ENCODE peak calls at places on chromosome X, in ten cellular contexts. Y, P, F, R, W, S, D, Z, A and V are unnamed samples.

GRCh38 chrX:2609431-2610238 is 81.5 kb upstream of the CD99 start:
- DNase-seq in Y (no peak), P (no peak), F (peak), R (no peak), W (no peak), S (no peak), D (no peak), Z (no peak), A (no peak), V (peak)

GRCh38 chrX:70398899-70399298 is 24.2 kb upstream of the GDPD2 start:
- DNase-seq in Y (no peak), P (peak), F (no peak), R (no peak), W (no peak), S (no peak), D (no peak), Z (no peak), A (no peak), V (peak)

GRCh38 chrX:9907645-9908387 is 59.3 kb upstream of the CLDN34 start:
- DNase-seq in Y (no peak), P (no peak), F (no peak), R (no peak), W (no peak), S (no peak), D (no peak), Z (no peak), A (no peak), V (peak)

GRCh38 chrX:87327267-87327666 is 190.3 kb upstream of the KLHL4 start:
- DNase-seq in Y (no peak), P (no peak), F (no peak), R (no peak), W (no peak), S (no peak), D (no peak), Z (no peak), A (no peak), V (no peak)

GRCh38 chrX:4710618-4711433 is 997.4 kb upstream of the PRKX start:
- DNase-seq in Y (no peak), P (no peak), F (no peak), R (no peak), W (no peak), S (no peak), D (no peak), Z (no peak), A (no peak), V (no peak)

GRCh38 chrX:119736206-119736764 is 22.1 kb upstream of the SOWAHD start:
- DNase-seq in Y (no peak), P (peak), F (no peak), R (no peak), W (no peak), S (no peak), D (no peak), Z (no peak), A (no peak), V (no peak)

GRCh38 chrX:139639253-139639652 is 68.7 kb downstream of the MCF2 start:
- DNase-seq in Y (no peak), P (no peak), F (no peak), R (no peak), W (no peak), S (no peak), D (no peak), Z (no peak), A (no peak), V (no peak)

GRCh38 chrX:151901821-151902220 is 10.9 kb upstream of the MAGEA4 start:
- DNase-seq in Y (no peak), P (peak), F (no peak), R (no peak), W (no peak), S (no peak), D (no peak), Z (no peak), A (no peak), V (no peak)

GRCh38 chrX:46140272-46140671 is 404.9 kb downstream of the ZNF674 start:
- DNase-seq in Y (no peak), P (peak), F (no peak), R (no peak), W (no peak), S (no peak), D (no peak), Z (no peak), A (no peak), V (no peak)

GRCh38 chrX:72393836-72394517 is 88.3 kb upstream of the CITED1 start:
- DNase-seq in Y (no peak), P (no peak), F (no peak), R (no peak), W (no peak), S (no peak), D (no peak), Z (no peak), A (no peak), V (no peak)

GRCh38 chrX:41382699-41383645 is 49.0 kb downstream of the DDX3X start:
- DNase-seq in Y (no peak), P (peak), F (no peak), R (no peak), W (no peak), S (peak), D (no peak), Z (no peak), A (no peak), V (no peak)

GRCh38 chrX:1323315-1323714 is 13.3 kb upstream of the IL3RA start:
- DNase-seq in Y (no peak), P (no peak), F (peak), R (peak), W (peak), S (peak), D (no peak), Z (no peak), A (no peak), V (peak)

GRCh38 chrX:153538424-153538823 is 21.0 kb downstream of the ATP2B3 start:
- DNase-seq in Y (no peak), P (no peak), F (no peak), R (no peak), W (no peak), S (no peak), D (no peak), Z (no peak), A (no peak), V (no peak)

GRCh38 chrX:15398874-15399273 is 14.7 kb upstream of the VEGFD start:
- DNase-seq in Y (no peak), P (no peak), F (no peak), R (no peak), W (no peak), S (no peak), D (no peak), Z (no peak), A (no peak), V (no peak)

GRCh38 chrX:3815896-3816664 is 102.6 kb upstream of the PRKX start:
- DNase-seq in Y (no peak), P (peak), F (peak), R (peak), W (peak), S (peak), D (peak), Z (no peak), A (peak), V (no peak)

GRCh38 chrX:70525733-70526132 is 81.1 kb downstream of the DLG3 start:
- DNase-seq in Y (no peak), P (no peak), F (no peak), R (no peak), W (no peak), S (no peak), D (no peak), Z (no peak), A (peak), V (no peak)

GRCh38 chrX:2701600-2701999 is 10.5 kb downstream of the CD99 start:
- DNase-seq in Y (no peak), P (no peak), F (no peak), R (no peak), W (no peak), S (no peak), D (no peak), Z (no peak), A (no peak), V (no peak)

GRCh38 chrX:153649178-153649914 is 2.3 kb downstream of the DUSP9 start:
- DNase-seq in Y (no peak), P (no peak), F (no peak), R (no peak), W (peak), S (no peak), D (no peak), Z (no peak), A (no peak), V (no peak)